ENCODE peak calls at places on chromosomes 12 and 14, in four cellular contexts. C is CD8-positive, alpha-beta T cell; F is HFF-Myc; T is AG04449. Y is an unnamed sample.
A peak's percentile ranks its signal among the peaks of the same experiment; 100 is the strongest.

GRCh38 chr12:14781563-14781962 is 21.7 kb downstream of the WBP11 start:
- DNase-seq in T (no peak), C (no peak), F (no peak), Y (no peak)

GRCh38 chr14:105095236-105095805 is 30.1 kb upstream of the GPR132 start:
- DNase-seq in T (no peak), C (no peak), F (no peak), Y (no peak)

GRCh38 chr12:52044284-52044983 is 6.8 kb upstream of the NR4A1 start:
- DNase-seq in F (no peak), T (no peak), C (no peak), Y (no peak)

GRCh38 chr14:81219210-81219820 is 1.4 kb downstream of the GTF2A1 start:
- DNase-seq in F (peak; percentile 93), T (peak; percentile 86), C (peak; percentile 85), Y (peak; percentile 74)

GRCh38 chr12:77553976-77554619 is 276.6 kb upstream of the NAV3 start:
- DNase-seq in T (no peak), C (no peak), F (no peak), Y (no peak)

GRCh38 chr12:115860619-115861018 is 416.9 kb downstream of the MED13L start:
- DNase-seq in C (no peak), F (no peak), T (no peak), Y (no peak)

GRCh38 chr12:20006856-20007255 is 361.5 kb upstream of the PDE3A start:
- DNase-seq in F (no peak), T (no peak), C (no peak), Y (no peak)

GRCh38 chr14:105879867-105880561 is 353.6 kb downstream of the TMEM121 start:
- DNase-seq in T (no peak), F (no peak), C (peak; percentile 10), Y (no peak)

GRCh38 chr12:176321-177181 is 37.4 kb downstream of the SLC6A12 start:
- DNase-seq in C (no peak), T (no peak), F (no peak), Y (no peak)

GRCh38 chr14:31770271-31770670 is 209.1 kb downstream of the NUBPL start:
- DNase-seq in T (no peak), C (no peak), F (no peak), Y (no peak)

GRCh38 chr12:39028382-39028781 is 123.0 kb upstream of the CPNE8 start:
- DNase-seq in C (no peak), F (no peak), T (no peak), Y (no peak)

GRCh38 chr12:85632390-85632789 is 203.8 kb downstream of the RASSF9 start:
- DNase-seq in F (no peak), T (no peak), C (no peak), Y (no peak)

GRCh38 chr12:29088611-29089219 is 60.4 kb upstream of the FAR2 start:
- DNase-seq in C (no peak), F (peak; percentile 4), T (no peak), Y (no peak)

GRCh38 chr14:88804035-88804434 is 11.3 kb upstream of the EML5 start:
- DNase-seq in C (no peak), F (no peak), T (no peak), Y (no peak)

GRCh38 chr12:74747305-74747704 is 209.7 kb downstream of the ATXN7L3B start:
- DNase-seq in C (no peak), F (no peak), T (peak; percentile 12), Y (no peak)

GRCh38 chr14:53742226-53742607 is 214.4 kb downstream of the BMP4 start:
- DNase-seq in T (no peak), C (no peak), F (no peak), Y (peak; percentile 43)

GRCh38 chr14:22850944-22851790 is 14.8 kb downstream of the MMP14 start:
- DNase-seq in C (no peak), F (no peak), T (no peak), Y (no peak)

GRCh38 chr14:64953661-64954060 is 11.1 kb upstream of the GPX2 start:
- DNase-seq in T (no peak), C (no peak), F (no peak), Y (no peak)

GRCh38 chr12:39272934-39273770 is 169.8 kb downstream of the KIF21A start:
- DNase-seq in T (no peak), C (no peak), F (peak; percentile 2), Y (no peak)

GRCh38 chr12:104641862-104642261 is 185.1 kb downstream of the CHST11 start:
- DNase-seq in C (no peak), T (no peak), F (no peak), Y (no peak)

GRCh38 chr12:45743247-45743646 is 13.7 kb downstream of the ARID2 start:
- DNase-seq in F (no peak), C (no peak), T (no peak), Y (no peak)

GRCh38 chr12:40152783-40153383 is 47.0 kb upstream of the SLC2A13 start:
- DNase-seq in T (no peak), F (peak; percentile 15), C (peak; percentile 38), Y (no peak)

GRCh38 chr12:19826988-19827550 is 387.8 kb downstream of the AEBP2 start:
- DNase-seq in C (no peak), F (no peak), T (no peak), Y (no peak)

GRCh38 chr12:54282949-54283593 is 2.5 kb downstream of the HNRNPA1 start:
- DNase-seq in T (no peak), F (no peak), C (no peak), Y (no peak)

GRCh38 chr12:182381-182883 is 31.5 kb downstream of the SLC6A12 start:
- DNase-seq in F (peak; percentile 7), C (no peak), T (peak; percentile 21), Y (no peak)

GRCh38 chr14:95322646-95323045 is 2.9 kb upstream of the CLMN start:
- DNase-seq in C (no peak), F (no peak), T (no peak), Y (no peak)

GRCh38 chr12:75505706-75506312 is 5.6 kb downstream of the KRR1 start:
- DNase-seq in F (no peak), T (no peak), C (no peak), Y (no peak)

GRCh38 chr12:94994312-94994711 is 9.2 kb downstream of the NDUFA12 start:
- DNase-seq in C (no peak), F (no peak), T (no peak), Y (no peak)

GRCh38 chr14:35435177-35435576 is 30.6 kb upstream of the NFKBIA start:
- DNase-seq in F (no peak), C (no peak), T (no peak), Y (no peak)

GRCh38 chr14:106812788-106813476 is 1286.5 kb downstream of the TMEM121 start:
- DNase-seq in F (no peak), T (no peak), C (no peak), Y (no peak)

GRCh38 chr12:58530421-58531067 is 389.8 kb downstream of the LRIG3 start:
- DNase-seq in T (no peak), C (no peak), F (no peak), Y (no peak)

GRCh38 chr12:48824112-48824511 is 5.8 kb downstream of the CACNB3 start:
- DNase-seq in T (no peak), C (peak; percentile 17), F (no peak), Y (no peak)

GRCh38 chr14:99183716-99184115 is 88.3 kb downstream of the BCL11B start:
- DNase-seq in C (no peak), T (no peak), F (no peak), Y (no peak)

GRCh38 chr12:43208627-43209026 is 343.4 kb downstream of the ADAMTS20 start:
- DNase-seq in F (no peak), T (no peak), C (no peak), Y (peak; percentile 94)

GRCh38 chr14:104715416-104715815 is 8.6 kb upstream of the ADSS1 start:
- DNase-seq in F (no peak), T (no peak), C (no peak), Y (no peak)

GRCh38 chr12:123250471-123251383 is 17.5 kb downstream of the MTRFR start:
- DNase-seq in T (no peak), F (no peak), C (no peak), Y (no peak)

DNA sequence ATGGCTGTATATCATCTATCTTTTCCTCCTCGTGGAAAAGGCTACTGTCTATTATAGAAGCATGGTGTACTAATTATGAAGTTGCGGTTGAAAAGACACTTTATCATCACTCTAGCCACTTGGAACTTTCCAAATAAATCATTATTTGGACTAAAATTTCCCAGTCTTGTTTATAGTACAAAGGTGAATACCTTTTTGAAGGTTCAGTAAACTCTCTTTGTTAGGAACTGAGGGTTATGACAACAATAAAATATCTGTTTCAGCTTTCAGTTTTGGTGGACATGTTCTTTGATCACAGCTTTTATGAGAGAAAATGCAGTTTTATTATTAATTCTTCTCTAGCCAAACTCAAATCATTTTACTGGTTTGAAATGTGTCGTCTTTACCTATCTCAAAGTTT is 216.7 kb downstream of the FBXL14 start:
- DNase-seq in F (no peak), C (no peak), T (no peak), Y (no peak)
- TF ChIP-seq CTCF in F (no peak), C (no peak), T (no peak), Y (no peak)

DNA sequence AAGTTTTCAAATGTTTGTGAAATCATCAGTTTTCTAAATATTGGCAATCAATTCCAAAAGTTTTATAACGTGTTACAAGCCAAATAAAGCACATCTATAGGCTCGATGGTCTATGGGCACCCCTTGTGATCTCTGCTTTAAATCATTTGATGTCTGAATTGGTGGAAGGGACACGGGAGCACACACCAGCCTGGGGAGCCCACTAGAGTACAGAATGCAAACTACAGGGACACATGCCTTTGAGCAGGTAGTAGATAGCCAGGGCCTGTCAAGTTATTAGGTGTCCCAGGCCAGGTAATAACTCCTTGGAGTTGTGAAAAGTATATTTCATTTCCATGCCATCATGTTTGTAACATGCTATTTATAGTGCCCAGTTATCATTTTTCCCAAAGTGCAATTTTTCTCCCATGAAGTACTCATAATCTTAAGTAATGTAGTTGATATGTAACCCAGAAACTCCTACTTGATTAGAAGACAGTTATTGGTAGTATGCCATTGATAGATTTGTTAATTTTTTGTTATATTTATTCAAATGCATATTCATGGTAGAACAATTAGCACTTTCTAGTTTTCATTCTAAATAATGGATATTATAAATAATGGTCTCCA is 97.0 kb upstream of the FGD4 start:
- DNase-seq in C (no peak), T (no peak), F (no peak), Y (no peak)
- H3K4me3 ChIP-seq in C (no peak overlapping the region), T (no peak overlapping the region), F (no peak overlapping the region), Y (no peak overlapping the region)

DNA sequence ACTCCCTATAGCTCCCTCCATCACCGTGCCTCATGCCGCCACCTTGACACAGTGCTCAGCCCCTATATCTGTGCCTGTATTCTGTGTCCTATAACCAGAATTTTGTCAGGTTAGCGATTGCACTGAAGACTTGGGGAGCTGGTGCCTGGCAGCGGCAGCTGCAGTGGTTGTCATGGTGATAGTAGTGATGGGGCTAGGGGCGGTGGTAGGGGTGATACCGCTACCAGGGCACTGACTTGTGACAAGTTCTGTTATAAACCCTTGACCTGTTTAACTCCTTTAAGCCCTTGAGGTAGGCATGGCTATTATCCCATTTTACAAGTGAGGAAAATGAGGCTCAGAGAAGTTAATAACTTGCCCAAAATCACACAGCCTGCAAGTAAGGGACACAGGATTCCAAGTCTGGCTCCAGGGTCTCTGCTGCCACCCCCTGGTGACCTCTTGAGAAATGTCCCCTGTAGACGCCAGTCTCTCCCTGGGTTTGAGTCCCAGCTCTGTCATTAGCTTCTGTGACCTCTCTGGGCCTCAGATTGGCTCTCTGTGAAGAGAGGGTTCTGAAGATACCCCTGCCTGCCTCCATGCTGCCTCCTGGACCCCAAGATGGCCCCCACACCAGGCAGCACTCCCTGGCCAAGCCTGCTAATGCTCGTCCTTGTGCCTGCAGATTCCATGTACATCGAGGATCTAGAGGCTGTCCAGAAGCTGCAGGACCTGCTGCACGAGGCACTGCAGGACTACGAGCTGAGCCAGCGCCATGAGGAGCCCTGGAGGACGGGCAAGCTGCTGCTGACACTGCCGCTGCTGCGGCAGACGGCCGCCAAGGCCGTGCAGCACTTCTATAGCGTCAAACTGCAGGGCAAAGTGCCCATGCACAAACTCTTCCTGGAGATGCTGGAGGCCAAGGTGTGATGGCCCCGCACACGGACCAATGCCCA is 121.9 kb downstream of the ESRRB start:
- DNase-seq in F (no peak), C (no peak), T (no peak), Y (no peak)
- TF ChIP-seq CTCF in F (peak; percentile 5), C (no peak), T (no peak), Y (peak; percentile 20)

GRCh38 chr14:91243098-91243483 is 1.4 kb downstream of the GPR68 start:
- DNase-seq in C (no peak), F (no peak), T (no peak), Y (no peak)
- H3K4me3 ChIP-seq in C (peak overlapping the region; percentile 56), F (no peak overlapping the region), T (no peak overlapping the region), Y (no peak overlapping the region)

Y was measured in epithelial cell of proximal tubule.